ENCODE peak calls at places on chromosomes 12 and 14, in four cellular contexts. B is cardiac fibroblast, N is left lung, J is ovary. G is an unnamed sample.
A peak's percentile ranks its signal among the peaks of the same experiment; 100 is the strongest.

GRCh38 chr14:50312734-50313054 is 570 bp downstream of the DMAC2L start:
- DNase-seq in N (no peak), J (no peak), B (no peak), G (peak; percentile 42)

GRCh38 chr12:70853326-70853725 is 67.2 kb downstream of the PTPRR start:
- DNase-seq in J (no peak), N (no peak), B (peak; percentile 97), G (peak; percentile 95)

GRCh38 chr12:30164937-30165336 is 381.2 kb upstream of the TMTC1 start:
- DNase-seq in B (no peak), N (no peak), J (no peak), G (no peak)

GRCh38 chr12:122395319-122395718 is 27.1 kb downstream of the CLIP1 start:
- DNase-seq in J (no peak), B (peak; percentile 86), N (no peak), G (peak; percentile 85)

GRCh38 chr12:59070534-59070933 is 150.2 kb upstream of the LRIG3 start:
- DNase-seq in B (peak; percentile 49), N (no peak), J (no peak), G (no peak)

GRCh38 chr12:57626111-57626928 is 6.7 kb downstream of the B4GALNT1 start:
- DNase-seq in B (no peak), N (no peak), J (no peak), G (no peak)

GRCh38 chr14:101353422-101353821 is 207.9 kb upstream of the DIO3 start:
- DNase-seq in N (no peak), B (no peak), J (no peak), G (no peak)

GRCh38 chr12:57456737-57457490 is 1.8 kb downstream of the INHBE start:
- DNase-seq in N (no peak), J (no peak), B (no peak), G (no peak)

GRCh38 chr12:14961466-14962155 is at the start of gene ARHGDIB:
- DNase-seq in N (no peak), J (no peak), B (peak; percentile 69), G (no peak)

GRCh38 chr14:103594265-103594664 is 31.5 kb downstream of the COA8 start:
- DNase-seq in N (no peak), B (peak; percentile 65), J (peak; percentile 49), G (no peak)

DNA sequence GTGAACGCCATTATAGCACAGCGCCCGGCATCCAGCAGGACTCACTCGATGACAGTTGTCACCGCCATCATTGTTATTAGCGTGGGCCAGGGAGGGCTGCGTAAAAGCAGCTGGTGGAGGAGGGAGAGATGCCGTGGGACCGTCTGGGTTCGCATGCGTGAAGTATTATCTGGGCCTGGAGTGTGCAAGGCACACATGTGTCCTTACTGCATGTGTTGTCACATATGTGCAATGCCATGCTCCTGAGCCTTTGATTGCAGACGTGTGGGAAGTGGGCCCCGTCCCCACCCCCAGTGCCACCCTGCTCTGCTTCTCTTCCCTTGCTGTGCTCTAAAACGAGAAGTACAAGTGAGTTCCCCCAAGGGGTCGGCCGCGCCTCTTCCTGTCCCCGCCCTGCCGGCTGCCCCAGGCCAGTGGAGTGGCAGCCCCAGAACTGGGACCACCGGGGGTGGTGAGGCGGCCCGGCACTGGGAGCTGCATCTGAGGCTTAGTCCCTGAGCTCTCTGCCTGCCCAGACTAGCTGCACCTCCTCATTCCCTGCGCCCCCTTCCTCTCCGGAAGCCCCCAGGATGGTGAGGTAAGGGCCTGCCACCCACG is at the start of gene PTPN6:
- DNase-seq in B (no peak), N (peak; percentile 88), J (no peak), G (no peak)
- H3K4me3 ChIP-seq in B (no peak within 1 kb of the TSS), N (peak within 1 kb of the TSS; percentile 23), J (peak within 1 kb of the TSS; percentile 4), G (no peak within 1 kb of the TSS)

GRCh38 chr14:86646688-86647687 is 1117.0 kb downstream of the FLRT2 start:
- DNase-seq in B (peak; percentile 9), N (no peak), J (no peak), G (peak; percentile 3)
- TF ChIP-seq CTCF in B (no peak), N (no peak), J (no peak), G (no peak)

DNA sequence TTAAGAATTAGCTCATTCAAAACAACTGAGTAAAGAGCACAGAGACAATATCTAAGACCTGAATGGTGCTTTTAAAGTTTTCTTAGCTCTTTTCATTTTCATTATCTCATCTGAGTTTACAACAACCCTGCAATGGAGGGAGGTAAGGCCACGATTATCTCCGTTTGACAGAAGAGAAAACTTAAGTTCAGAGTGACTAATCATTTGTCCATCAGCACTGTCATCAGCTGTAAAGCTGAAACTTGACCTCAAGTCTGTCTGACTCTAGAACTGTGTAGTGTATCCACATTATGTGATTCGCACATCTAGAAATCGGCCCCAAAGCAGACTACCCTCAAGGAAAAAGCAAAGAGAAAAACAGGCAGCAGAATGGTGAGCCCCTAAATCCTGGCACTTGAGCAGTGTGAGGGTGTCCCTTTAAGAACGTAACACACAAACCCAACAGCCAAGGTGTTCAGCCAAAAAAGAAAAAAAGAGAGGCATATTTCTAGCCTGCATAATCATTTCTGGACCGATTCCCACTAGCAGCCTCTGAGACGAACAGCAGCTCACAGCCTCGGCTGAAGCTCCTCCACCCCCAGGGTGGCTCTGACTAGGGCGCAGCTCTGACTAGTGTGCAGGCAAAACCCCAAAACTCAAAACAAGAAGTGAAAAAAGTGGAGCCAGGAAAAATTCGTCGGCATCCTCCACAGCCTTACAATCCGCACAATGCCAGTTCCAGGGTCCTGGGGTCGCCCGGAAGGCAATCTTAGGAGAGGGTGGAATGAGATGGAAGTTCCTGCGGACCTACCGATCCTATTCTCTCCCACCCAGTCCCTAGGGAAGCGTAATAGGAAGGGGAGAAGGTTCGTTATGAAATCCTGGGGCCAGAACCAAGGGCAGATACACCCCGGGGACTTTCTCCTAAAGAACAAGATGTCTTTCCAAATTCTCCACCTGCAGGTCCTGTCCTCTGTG is 1.5 kb downstream of the STXBP6 start:
- DNase-seq in J (peak; percentile 24), N (no peak), B (peak; percentile 84), G (peak; percentile 91)
- H3K4me3 ChIP-seq in J (peak overlapping the region; percentile 70), N (peak overlapping the region; percentile 50), B (peak overlapping the region; percentile 55), G (peak overlapping the region; percentile 68)

GRCh38 chr14:58828298-58828697 is 190.5 kb downstream of the DACT1 start:
- DNase-seq in N (no peak), B (no peak), J (no peak), G (no peak)

GRCh38 chr14:58829594-58829993 is 191.8 kb downstream of the DACT1 start:
- DNase-seq in J (no peak), B (peak; percentile 23), N (no peak), G (no peak)

GRCh38 chr14:58824796-58825195 is 187.0 kb downstream of the DACT1 start:
- DNase-seq in J (no peak), N (no peak), B (no peak), G (no peak)

GRCh38 chr14:58824106-58824505 is 186.3 kb downstream of the DACT1 start:
- DNase-seq in B (no peak), N (no peak), J (no peak), G (no peak)

DNA sequence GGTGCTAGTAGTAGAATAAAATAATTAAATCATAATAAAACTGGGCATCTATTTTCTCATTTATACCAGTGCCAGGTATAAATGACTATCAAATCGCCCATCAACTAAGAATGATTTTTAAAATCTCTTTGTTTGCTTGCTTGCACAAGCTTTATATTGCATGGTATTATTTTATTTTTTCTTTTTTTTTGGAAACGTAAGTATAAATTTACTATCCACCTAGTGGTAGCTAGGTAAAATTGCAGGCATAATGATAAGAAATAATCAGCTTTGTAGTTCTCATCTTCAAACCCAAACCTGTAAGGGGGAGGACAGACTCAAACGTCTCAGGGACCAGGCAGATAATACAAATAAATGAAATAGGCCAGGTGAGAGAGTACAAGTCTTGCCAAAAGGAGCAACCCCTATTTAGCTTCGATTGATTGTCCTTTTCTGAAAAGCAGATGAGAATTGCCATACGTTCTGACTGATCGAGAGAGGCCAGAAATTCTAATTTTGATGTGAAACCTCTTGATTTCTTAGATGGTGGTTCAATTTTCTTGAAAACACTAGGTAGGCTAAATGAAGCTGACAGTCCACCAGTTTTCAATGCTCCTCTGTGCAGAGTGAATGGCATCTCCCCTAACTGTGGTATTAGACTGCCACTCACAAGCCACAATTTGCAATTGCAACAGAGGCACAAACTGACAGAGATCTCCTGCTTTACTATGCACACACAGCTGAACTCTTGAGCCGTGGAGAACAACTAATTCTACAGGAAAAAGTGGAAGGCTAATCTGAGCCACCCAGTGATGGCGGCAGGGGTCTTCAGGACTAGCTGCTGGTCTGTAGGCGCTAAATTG is 189.3 kb downstream of the DACT1 start:
- DNase-seq in B (no peak), N (no peak), J (no peak), G (no peak)
- TF ChIP-seq CTCF in B (peak; percentile 31), N (no peak), J (no peak), G (peak; percentile 27)

DNA sequence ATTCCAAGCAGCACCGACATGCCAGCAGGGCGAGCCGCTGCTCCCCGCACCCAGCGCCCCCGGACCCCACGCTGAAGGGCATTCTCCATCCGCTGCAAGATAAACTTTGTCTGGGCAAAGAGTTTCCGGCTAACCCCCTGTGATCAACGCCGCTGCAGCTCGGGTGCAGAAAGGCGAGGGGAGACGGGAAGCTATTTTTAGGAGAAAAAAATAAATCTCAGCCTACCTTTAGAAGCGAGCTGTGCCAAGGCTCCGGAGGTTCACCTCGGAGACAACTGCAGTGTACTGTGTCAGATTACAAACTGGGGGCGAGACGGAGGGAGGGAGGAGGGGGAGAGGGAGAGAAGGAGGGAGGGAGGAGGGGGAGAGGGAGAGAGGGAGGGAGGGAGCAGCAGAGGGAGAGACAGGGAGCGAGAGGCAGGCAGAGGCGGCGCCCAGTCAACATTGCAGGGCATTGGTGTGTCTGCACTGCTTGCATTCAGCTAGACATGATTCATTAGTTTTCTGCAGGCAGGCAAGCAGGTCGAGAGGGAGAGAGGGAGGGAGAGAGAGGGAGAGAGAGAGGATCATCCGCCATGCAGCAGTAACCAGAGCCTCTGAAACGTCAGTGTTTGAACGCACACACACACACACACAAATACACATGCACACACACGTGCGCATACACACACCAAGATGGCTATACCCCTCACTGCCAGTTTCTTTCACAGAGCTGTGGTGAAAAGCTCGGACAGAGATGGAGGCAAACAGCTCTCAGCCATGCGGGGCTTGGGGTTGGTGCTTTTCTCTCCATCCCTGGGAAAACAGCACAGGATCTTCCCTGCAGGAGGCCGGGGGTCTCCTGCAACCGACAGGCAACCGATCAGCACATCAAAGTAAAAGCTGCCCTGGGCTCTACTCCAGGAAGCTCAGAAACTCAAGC is at the start of gene RIMBP2:
- DNase-seq in N (no peak), B (peak; percentile 52), J (peak; percentile 35), G (peak; percentile 23)
- H3K4me3 ChIP-seq in N (peak within 1 kb of the TSS; percentile 13), B (peak within 1 kb of the TSS; percentile 7), J (peak within 1 kb of the TSS; percentile 46), G (peak within 1 kb of the TSS; percentile 37)

DNA sequence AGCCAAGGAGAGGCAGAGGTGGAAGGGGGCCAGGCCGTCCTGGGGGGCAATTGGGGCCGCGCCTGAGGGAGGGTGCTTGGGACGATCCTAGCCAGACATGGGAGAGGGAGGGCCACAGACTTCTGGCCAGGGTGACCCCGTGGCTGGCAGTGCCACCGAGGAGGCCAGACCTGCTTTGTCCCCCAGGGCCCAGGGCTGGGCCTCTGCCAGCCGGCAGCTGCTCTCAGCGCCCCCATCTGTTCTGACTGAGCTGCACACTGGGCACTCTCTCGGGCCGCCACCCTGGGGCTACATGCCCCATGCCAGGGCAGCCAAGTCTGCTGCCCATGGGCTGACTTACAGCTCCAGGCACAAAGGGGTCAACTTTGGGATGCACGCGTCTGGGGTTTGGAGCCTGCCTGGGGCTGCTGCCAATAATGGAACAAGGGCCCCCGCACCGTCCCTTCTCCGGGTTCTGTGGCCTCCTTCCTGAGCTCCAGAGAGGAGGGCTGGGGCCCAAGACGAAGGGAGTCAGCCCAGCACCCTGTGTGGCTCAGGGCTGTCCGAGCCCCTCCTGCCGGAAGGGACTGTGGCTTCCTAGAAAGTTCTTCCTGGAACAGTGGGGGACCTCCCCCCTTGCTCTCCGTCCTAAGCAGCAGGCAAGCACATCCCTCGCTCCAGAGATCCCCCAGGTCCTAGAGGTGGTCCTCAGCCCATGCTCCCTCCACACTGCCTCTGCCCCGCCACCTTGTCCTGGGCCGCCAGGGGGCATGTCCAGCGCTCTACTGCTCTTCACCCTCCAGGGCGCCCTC is 1.1 kb downstream of the ADSS1 start:
- DNase-seq in J (no peak), B (peak; percentile 47), N (no peak), G (peak; percentile 27)
- TF ChIP-seq CTCF in J (no peak), B (peak; percentile 51), N (no peak), G (peak; percentile 42)